ENCODE peak calls at places on chromosomes 12 and 14, in ten cellular contexts. D, R, A, F, I, X, V, H, C and P are unnamed samples.

GRCh38 chr12:62677355-62677754 is 210.7 kb downstream of the MON2 start:
- DNase-seq in I (no peak), A (no peak), H (no peak), X (no peak), V (no peak), C (no peak), R (no peak), D (no peak), F (no peak), P (no peak)

GRCh38 chr14:68949236-68949965 is 29.7 kb downstream of the ACTN1 start:
- DNase-seq in A (no peak), H (no peak), F (no peak), X (no peak), R (no peak), C (no peak), V (no peak), D (no peak), I (no peak), P (no peak)

GRCh38 chr14:94322648-94323570 is at the start of gene SERPINA6:
- DNase-seq in H (no peak), D (no peak), F (no peak), I (no peak), V (no peak), X (no peak), R (peak), A (no peak), C (no peak), P (no peak)

GRCh38 chr14:64387232-64387737 is 868 bp upstream of the MTHFD1 start:
- DNase-seq in C (peak), H (no peak), V (no peak), F (no peak), D (no peak), R (peak), I (no peak), A (peak), X (peak), P (no peak)

GRCh38 chr12:53820503-53820902 is 68.7 kb upstream of the CISTR start:
- DNase-seq in X (no peak), H (no peak), A (peak), I (no peak), C (no peak), F (peak), D (no peak), R (no peak), V (no peak), P (no peak)

GRCh38 chr14:104116544-104117340 is 21.6 kb upstream of the KIF26A start:
- DNase-seq in H (no peak), I (no peak), R (no peak), F (no peak), V (peak), X (no peak), C (peak), A (peak), D (peak), P (no peak)

GRCh38 chr12:113427882-113428281 is 5.7 kb downstream of the SDSL start:
- DNase-seq in F (no peak), R (no peak), I (no peak), V (no peak), A (no peak), C (no peak), D (no peak), X (no peak), H (no peak), P (no peak)

GRCh38 chr12:75289678-75290200 is 40.4 kb downstream of the CAPS2 start:
- DNase-seq in D (peak), X (no peak), A (peak), H (no peak), V (no peak), R (no peak), F (peak), I (no peak), C (no peak), P (no peak)

GRCh38 chr14:102440392-102440791 is 69.2 kb downstream of the ANKRD9 start:
- DNase-seq in H (no peak), V (no peak), A (no peak), D (no peak), R (no peak), I (no peak), X (no peak), F (no peak), C (no peak), P (no peak)

GRCh38 chr12:31362115-31362758 is 36.3 kb upstream of the SINHCAF start:
- DNase-seq in C (peak), R (no peak), X (no peak), V (no peak), A (no peak), H (no peak), I (no peak), D (no peak), F (no peak), P (no peak)

GRCh38 chr14:37791384-37792036 is 196.1 kb downstream of the TTC6 start:
- DNase-seq in V (no peak), H (no peak), D (no peak), X (no peak), C (no peak), R (no peak), A (no peak), I (no peak), F (no peak), P (no peak)

GRCh38 chr12:64883264-64884163 is 59.1 kb downstream of the TBC1D30 start:
- DNase-seq in V (no peak), X (peak), A (no peak), H (no peak), D (no peak), C (no peak), F (no peak), R (no peak), I (no peak), P (no peak)

GRCh38 chr12:112168561-112168971 is 43.2 kb downstream of the TRAFD1 start:
- DNase-seq in F (no peak), I (no peak), D (no peak), X (no peak), H (no peak), R (no peak), A (no peak), V (no peak), C (no peak), P (no peak)

GRCh38 chr12:6056406-6057211 is 67.9 kb downstream of the VWF start:
- DNase-seq in C (no peak), H (no peak), R (no peak), V (no peak), I (no peak), X (peak), D (peak), F (no peak), A (no peak), P (no peak)

GRCh38 chr12:118520428-118520827 is 144.1 kb downstream of the SUDS3 start:
- DNase-seq in C (no peak), I (no peak), V (no peak), A (no peak), X (no peak), D (no peak), F (no peak), H (no peak), R (no peak), P (no peak)

GRCh38 chr12:14886271-14886670 is 617 bp upstream of the MGP start:
- DNase-seq in X (no peak), R (no peak), D (no peak), F (no peak), I (no peak), A (peak), H (no peak), V (no peak), C (no peak), P (no peak)

GRCh38 chr12:104748356-104748755 is 209.7 kb downstream of the SLC41A2 start:
- DNase-seq in I (no peak), A (no peak), R (no peak), X (no peak), C (no peak), H (no peak), F (no peak), V (no peak), D (no peak), P (no peak)

GRCh38 chr12:43338848-43339526 is 213.0 kb downstream of the ADAMTS20 start:
- DNase-seq in H (no peak), D (peak), A (peak), F (peak), X (no peak), C (no peak), V (no peak), R (peak), I (peak), P (no peak)

GRCh38 chr14:21383848-21384493 is at the start of gene SUPT16H:
- DNase-seq in H (peak), A (peak), R (peak), C (peak), X (peak), F (peak), I (peak), D (peak), V (peak), P (peak)
- TF ChIP-seq CTCF in H (no peak), A (no peak), R (no peak), C (no peak), X (no peak), F (no peak), I (no peak), D (no peak), V (no peak), P (no peak)

GRCh38 chr12:127893875-127894635 is 372.9 kb upstream of the TMEM132C start:
- DNase-seq in D (no peak), H (no peak), C (no peak), F (no peak), R (no peak), A (peak), I (no peak), V (no peak), X (no peak), P (no peak)

GRCh38 chr12:127898616-127899015 is 368.4 kb upstream of the TMEM132C start:
- DNase-seq in V (no peak), A (no peak), D (no peak), X (no peak), I (no peak), R (no peak), C (no peak), H (no peak), F (no peak), P (no peak)

GRCh38 chr12:127903146-127903545 is 363.8 kb upstream of the TMEM132C start:
- DNase-seq in R (peak), H (no peak), V (no peak), I (peak), A (no peak), X (no peak), C (no peak), D (no peak), F (no peak), P (peak)

GRCh38 chr12:127899981-127900380 is 367.0 kb upstream of the TMEM132C start:
- DNase-seq in V (no peak), A (no peak), R (no peak), F (no peak), D (no peak), I (no peak), X (no peak), H (no peak), C (no peak), P (no peak)
- TF ChIP-seq CTCF in V (no peak), A (no peak), R (no peak), F (no peak), D (no peak), I (no peak), X (no peak), H (no peak), C (no peak), P (no peak)

GRCh38 chr12:109385339-109386078 is 37.8 kb downstream of the MYO1H start:
- DNase-seq in H (no peak), F (peak), C (no peak), D (peak), R (peak), X (no peak), V (no peak), I (peak), A (peak), P (no peak)
- TF ChIP-seq CTCF in H (no peak), F (peak), C (peak), D (peak), R (peak), X (peak), V (peak), I (peak), A (peak), P (peak)

DNA sequence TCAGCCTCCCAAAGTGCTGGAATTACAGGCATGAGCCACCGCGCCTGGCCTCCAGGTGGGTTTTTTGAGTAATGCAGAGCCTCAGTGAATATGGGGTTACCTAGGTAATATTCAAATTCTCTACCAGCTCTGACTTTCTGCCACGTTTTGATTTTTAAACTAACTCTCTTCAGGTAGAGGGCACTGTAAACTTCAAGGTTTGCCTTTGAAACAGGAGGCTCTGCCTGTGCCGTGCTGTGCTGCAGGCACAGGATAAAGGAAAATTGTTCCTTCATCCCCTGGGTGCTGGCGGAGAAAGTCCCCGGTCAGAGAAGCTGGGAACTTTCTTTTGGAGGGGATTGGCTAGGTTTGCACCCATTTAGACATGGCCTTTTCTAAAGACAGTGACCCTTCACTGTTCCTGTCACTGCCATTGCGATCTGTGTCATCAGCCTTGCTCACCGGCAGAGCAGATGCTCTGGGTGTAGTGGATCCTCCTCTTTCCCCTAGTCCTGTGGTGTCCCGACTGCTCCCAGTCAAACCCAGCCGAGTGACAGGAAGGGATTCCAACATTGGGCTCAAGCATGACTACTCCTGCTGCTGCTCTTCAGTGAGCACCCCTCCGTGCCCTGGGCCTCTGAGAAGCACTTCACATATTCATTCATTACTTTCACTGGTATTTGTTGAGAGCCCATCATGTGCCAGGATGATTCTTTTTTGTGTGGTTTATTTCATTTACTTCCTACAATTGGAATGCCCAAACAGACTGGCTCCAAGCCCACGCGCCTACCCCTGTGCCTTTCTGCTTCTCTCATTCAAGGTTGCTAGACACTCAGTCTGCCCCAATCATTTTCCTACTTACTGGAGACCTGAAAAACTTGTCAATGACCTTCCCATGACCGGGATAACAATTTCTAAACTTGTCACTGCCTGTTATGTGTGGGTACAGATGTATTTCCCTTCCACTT is 103.6 kb downstream of the TMEM30B start:
- DNase-seq in V (no peak), F (no peak), H (no peak), X (no peak), C (peak), I (no peak), R (peak), A (peak), D (peak), P (no peak)
- TF ChIP-seq CTCF in V (no peak), F (no peak), H (no peak), X (no peak), C (no peak), I (no peak), R (no peak), A (no peak), D (no peak), P (no peak)

GRCh38 chr12:83960767-83961166 is 951.8 kb downstream of the SLC6A15 start:
- DNase-seq in R (no peak), V (no peak), A (no peak), C (no peak), I (no peak), H (no peak), F (no peak), X (no peak), D (no peak), P (no peak)

GRCh38 chr12:83958997-83959396 is 953.6 kb downstream of the SLC6A15 start:
- DNase-seq in D (no peak), A (peak), H (no peak), I (no peak), F (no peak), X (no peak), R (no peak), C (no peak), V (no peak), P (no peak)

GRCh38 chr12:83954071-83954789 is 958.4 kb downstream of the SLC6A15 start:
- DNase-seq in V (no peak), R (no peak), D (no peak), C (no peak), F (no peak), A (no peak), H (no peak), I (no peak), X (no peak), P (no peak)

GRCh38 chr12:83954939-83955601 is 957.5 kb downstream of the SLC6A15 start:
- DNase-seq in A (peak), D (peak), C (no peak), V (no peak), F (no peak), I (no peak), H (no peak), X (no peak), R (no peak), P (no peak)
- TF ChIP-seq CTCF in A (peak), D (peak), C (no peak), V (no peak), F (peak), I (peak), H (no peak), X (no peak), R (no peak), P (peak)